ENCODE peak calls at places on chromosomes 12 and 14, in five cellular contexts. Z, Q, P, L and G are unnamed samples.

GRCh38 chr14:59481407-59482119 is 2.6 kb downstream of the L3HYPDH start:
- DNase-seq in Z (no peak), Q (no peak), P (no peak), L (peak; percentile 18), G (no peak)

GRCh38 chr14:36518586-36519430 is 1.2 kb downstream of the NKX2-1 start:
- DNase-seq in Z (no peak), Q (no peak), P (no peak), L (no peak), G (peak; percentile 61)

GRCh38 chr14:69749956-69750355 is 17.0 kb upstream of the SRSF5 start:
- DNase-seq in Z (no peak), Q (no peak), P (no peak), L (peak; percentile 76), G (no peak)

GRCh38 chr14:52031781-52032180 is 37.1 kb downstream of the NID2 start:
- DNase-seq in Z (no peak), Q (no peak), P (peak; percentile 72), L (no peak), G (no peak)

GRCh38 chr12:5379737-5380496 is 52.0 kb upstream of the NTF3 start:
- DNase-seq in Z (no peak), Q (no peak), P (no peak), L (no peak), G (peak; percentile 74)

GRCh38 chr12:16048511-16048910 is 137.4 kb downstream of the DERA start:
- DNase-seq in Z (no peak), Q (no peak), P (no peak), L (no peak), G (no peak)

GRCh38 chr14:61106627-61107147 is 125.6 kb downstream of the SLC38A6 start:
- DNase-seq in Z (no peak), Q (no peak), P (no peak), L (no peak), G (no peak)

GRCh38 chr12:5648692-5649338 is 216.9 kb downstream of the NTF3 start:
- DNase-seq in Z (no peak), Q (no peak), P (no peak), L (peak; percentile 27), G (no peak)

GRCh38 chr12:47774664-47775063 is 1.6 kb downstream of the SLC48A1 start:
- DNase-seq in Z (no peak), Q (no peak), P (no peak), L (no peak), G (peak; percentile 53)

GRCh38 chr14:105473033-105473676 is 1.5 kb upstream of the CRIP2 start:
- DNase-seq in Z (no peak), Q (no peak), P (peak; percentile 44), L (no peak), G (peak; percentile 92)

GRCh38 chr12:29547151-29547561 is 49.7 kb upstream of the OVCH1 start:
- DNase-seq in Z (no peak), Q (no peak), P (no peak), L (no peak), G (no peak)

GRCh38 chr14:24325963-24326362 is 8.9 kb downstream of the ADCY4 start:
- DNase-seq in Z (no peak), Q (no peak), P (no peak), L (no peak), G (no peak)

GRCh38 chr12:124993568-124994434 is at the start of gene BRI3BP:
- DNase-seq in Z (peak; percentile 69), Q (peak; percentile 38), P (peak; percentile 73), L (peak; percentile 27), G (no peak)

GRCh38 chr14:64391986-64392385 is 3.8 kb downstream of the MTHFD1 start:
- DNase-seq in Z (no peak), Q (no peak), P (no peak), L (no peak), G (no peak)

GRCh38 chr12:78118036-78118435 is 287.3 kb downstream of the NAV3 start:
- DNase-seq in Z (no peak), Q (no peak), P (no peak), L (no peak), G (no peak)

GRCh38 chr14:77246784-77247183 is 24.2 kb downstream of the NGB start:
- DNase-seq in Z (no peak), Q (no peak), P (no peak), L (no peak), G (no peak)

GRCh38 chr14:103091041-103091882 is 3.3 kb upstream of the EXOC3L4 start:
- DNase-seq in Z (peak; percentile 78), Q (peak; percentile 42), P (peak; percentile 64), L (no peak), G (peak; percentile 89)

GRCh38 chr14:88929656-88930436 is 105.4 kb downstream of the TTC8 start:
- DNase-seq in Z (no peak), Q (no peak), P (no peak), L (peak; percentile 3), G (no peak)

GRCh38 chr14:32698831-32699230 is 239.8 kb upstream of the NPAS3 start:
- DNase-seq in Z (no peak), Q (no peak), P (no peak), L (no peak), G (no peak)

DNA sequence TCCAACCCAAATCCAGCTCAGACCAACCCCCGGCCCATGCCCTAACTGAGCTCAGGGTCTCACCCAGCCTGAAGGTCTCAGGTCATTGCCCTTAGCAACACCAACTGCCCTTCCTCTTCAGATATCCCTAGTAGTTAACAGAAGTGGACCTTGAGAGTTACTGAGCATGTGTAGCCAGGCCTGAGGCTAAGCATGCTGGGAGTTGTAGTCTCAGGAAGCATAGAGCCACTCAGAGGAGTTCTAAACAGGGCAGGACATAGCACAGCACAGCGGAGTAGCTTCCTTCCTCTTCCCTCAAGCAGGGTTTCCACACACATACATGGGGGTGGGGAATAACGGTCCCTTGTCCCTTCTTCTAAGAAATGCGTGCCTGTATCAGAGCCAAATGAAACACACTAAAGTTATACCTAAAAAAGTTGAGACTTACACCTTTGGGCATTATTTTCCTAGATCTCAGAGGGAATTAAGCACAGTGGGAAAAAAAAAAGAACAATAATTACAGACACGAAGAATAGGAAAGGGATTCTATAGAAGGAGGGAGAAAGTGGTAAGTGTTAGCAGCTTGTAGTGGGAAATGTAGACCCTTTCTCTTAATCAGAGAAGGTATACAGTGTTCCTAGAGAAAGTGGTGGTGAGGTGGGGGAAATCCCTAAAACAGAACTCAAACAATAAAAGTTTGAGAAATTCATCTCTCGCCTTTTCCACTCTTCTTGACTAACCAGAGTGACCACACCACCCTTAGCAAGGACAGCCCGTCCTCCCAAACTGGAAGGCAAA is 4.4 kb downstream of the KMT2D start:
- DNase-seq in Z (peak; percentile 66), Q (peak; percentile 47), P (peak; percentile 45), L (peak; percentile 62), G (peak; percentile 52)
- H3K4me1 ChIP-seq in Z (peaks cover 23% of the 10 kb centered on the region), Q (peaks cover 29% of the 10 kb centered on the region), P (peaks cover 67% of the 10 kb centered on the region), L (peaks cover 42% of the 10 kb centered on the region), G (peaks cover 37% of the 10 kb centered on the region)

GRCh38 chr12:120252071-120252906 is 13.2 kb downstream of the PXN start:
- DNase-seq in Z (peak; percentile 56), Q (no peak), P (no peak), L (no peak), G (no peak)
- H3K4me1 ChIP-seq in Z (peaks cover 20% of the 10 kb centered on the region), Q (peaks cover 1% of the 10 kb centered on the region), P (peaks cover 98% of the 10 kb centered on the region), L (peaks cover 31% of the 10 kb centered on the region), G (peaks cover 50% of the 10 kb centered on the region)

GRCh38 chr12:51152953-51153352 is 20.0 kb downstream of the TFCP2 start:
- DNase-seq in Z (no peak), Q (no peak), P (no peak), L (no peak), G (no peak)
- H3K4me1 ChIP-seq in Z (no peaks in the 10 kb centered on the region), Q (no peaks in the 10 kb centered on the region), P (no peaks in the 10 kb centered on the region), L (no peaks in the 10 kb centered on the region), G (no peaks in the 10 kb centered on the region)

GRCh38 chr12:123078114-123078465 is 72.8 kb downstream of the PITPNM2 start:
- DNase-seq in Z (no peak), Q (no peak), P (no peak), L (no peak), G (no peak)
- H3K4me1 ChIP-seq in Z (peaks cover 17% of the 10 kb centered on the region), Q (no peaks in the 10 kb centered on the region), P (peaks cover 90% of the 10 kb centered on the region), L (peaks cover 39% of the 10 kb centered on the region), G (peaks cover 31% of the 10 kb centered on the region)